ENCODE peak calls at places on chromosomes 11 and 22, in five cellular contexts. N is neural progenitor cell, I is PC-3, M is hepatocyte, Q is GM23338. V is an unnamed sample. For H3K4me1, the result is how much of the 10 kb centered on the place peaks cover.

GRCh38 chr11:9274499-9275228 is 9.5 kb upstream of the DENND5A start:
- DNase-seq in N (no peak), I (no peak), M (no peak), Q (no peak), V (no peak)

GRCh38 chr11:27874998-27875397 is 174.7 kb upstream of the BDNF start:
- DNase-seq in N (no peak), I (no peak), M (no peak), Q (no peak), V (no peak)

GRCh38 chr11:18853086-18853720 is 61.6 kb upstream of the PTPN5 start:
- DNase-seq in N (peak), I (peak), M (peak), Q (peak), V (peak)

GRCh38 chr11:100778386-100778785 is 91.3 kb downstream of the ARHGAP42 start:
- DNase-seq in N (no peak), I (peak), M (no peak), Q (no peak), V (no peak)

GRCh38 chr11:130050272-130050671 is 19.4 kb upstream of the APLP2 start:
- DNase-seq in N (peak), I (no peak), M (no peak), Q (no peak), V (no peak)

GRCh38 chr11:75461136-75461535 is 28.1 kb upstream of the KLHL35 start:
- DNase-seq in N (no peak), I (no peak), M (no peak), Q (no peak), V (no peak)

GRCh38 chr11:86292912-86293606 is 9.0 kb upstream of the HIKESHI start:
- DNase-seq in N (no peak), I (no peak), M (no peak), Q (no peak), V (no peak)

GRCh38 chr22:38788417-38788816 is 5.5 kb downstream of the DNAL4 start:
- DNase-seq in N (no peak), I (peak), M (peak), Q (no peak), V (no peak)

GRCh38 chr22:31089101-31090100 is 8.3 kb downstream of the SMTN start:
- DNase-seq in N (peak), I (no peak), M (peak), Q (peak), V (peak)

GRCh38 chr22:40611606-40612005 is 24.9 kb downstream of the MRTFA start:
- DNase-seq in N (no peak), I (no peak), M (no peak), Q (no peak), V (no peak)

GRCh38 chr22:42068351-42068730 is 2.3 kb downstream of the NAGA start:
- DNase-seq in N (no peak), I (no peak), M (no peak), Q (no peak), V (no peak)

GRCh38 chr11:78347956-78348355 is 69.7 kb downstream of the GAB2 start:
- DNase-seq in N (no peak), I (no peak), M (no peak), Q (no peak), V (no peak)

GRCh38 chr11:131033151-131033651 is 116.9 kb upstream of the SNX19 start:
- DNase-seq in N (no peak), I (peak), M (peak), Q (peak), V (no peak)

GRCh38 chr11:93113824-93114223 is 84.0 kb downstream of the SLC36A4 start:
- DNase-seq in N (peak), I (no peak), M (no peak), Q (peak), V (no peak)

GRCh38 chr22:25853501-25853900 is 111.5 kb downstream of the MYO18B start:
- DNase-seq in N (no peak), I (no peak), M (no peak), Q (no peak), V (no peak)

GRCh38 chr22:21624120-21624879 is 5.5 kb downstream of the YDJC start:
- DNase-seq in N (peak), I (peak), M (peak), Q (peak), V (peak)

GRCh38 chr11:119155733-119156492 is 7.1 kb downstream of the ABCG4 start:
- DNase-seq in N (peak), I (peak), M (no peak), Q (peak), V (peak)

GRCh38 chr22:23904855-23905254 is 10.7 kb downstream of the MIF start:
- DNase-seq in N (no peak), I (no peak), M (no peak), Q (no peak), V (peak)

GRCh38 chr22:19419086-19419463 is 12.5 kb downstream of the HIRA start:
- DNase-seq in N (no peak), I (no peak), M (no peak), Q (no peak), V (peak)

DNA sequence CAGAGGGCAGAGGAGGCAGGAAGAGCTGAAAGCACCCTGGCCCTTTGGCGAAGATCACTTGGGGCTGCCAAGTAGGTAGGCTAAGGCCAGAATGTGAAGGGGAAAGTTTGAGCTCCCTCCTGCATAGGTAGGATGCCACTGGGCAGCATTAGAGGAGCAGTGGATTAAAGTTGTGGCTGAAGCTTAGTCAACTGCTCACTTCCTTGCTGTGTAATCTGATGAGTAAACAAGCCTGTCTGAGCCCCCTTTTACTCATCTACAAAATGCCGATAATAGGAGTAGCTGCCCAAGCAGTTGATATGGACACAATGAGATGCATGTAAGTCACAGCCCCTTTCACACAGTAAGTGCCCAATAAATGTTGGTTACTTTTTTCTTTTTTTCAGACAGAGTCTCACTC is 216.4 kb downstream of the MN1 start:
- DNase-seq in N (peak), I (peak), M (no peak), Q (no peak), V (no peak)
- TF ChIP-seq EZH2phosphoT487 in N (peak), I (no peak), M (no peak), Q (no peak), V (no peak)

DNA sequence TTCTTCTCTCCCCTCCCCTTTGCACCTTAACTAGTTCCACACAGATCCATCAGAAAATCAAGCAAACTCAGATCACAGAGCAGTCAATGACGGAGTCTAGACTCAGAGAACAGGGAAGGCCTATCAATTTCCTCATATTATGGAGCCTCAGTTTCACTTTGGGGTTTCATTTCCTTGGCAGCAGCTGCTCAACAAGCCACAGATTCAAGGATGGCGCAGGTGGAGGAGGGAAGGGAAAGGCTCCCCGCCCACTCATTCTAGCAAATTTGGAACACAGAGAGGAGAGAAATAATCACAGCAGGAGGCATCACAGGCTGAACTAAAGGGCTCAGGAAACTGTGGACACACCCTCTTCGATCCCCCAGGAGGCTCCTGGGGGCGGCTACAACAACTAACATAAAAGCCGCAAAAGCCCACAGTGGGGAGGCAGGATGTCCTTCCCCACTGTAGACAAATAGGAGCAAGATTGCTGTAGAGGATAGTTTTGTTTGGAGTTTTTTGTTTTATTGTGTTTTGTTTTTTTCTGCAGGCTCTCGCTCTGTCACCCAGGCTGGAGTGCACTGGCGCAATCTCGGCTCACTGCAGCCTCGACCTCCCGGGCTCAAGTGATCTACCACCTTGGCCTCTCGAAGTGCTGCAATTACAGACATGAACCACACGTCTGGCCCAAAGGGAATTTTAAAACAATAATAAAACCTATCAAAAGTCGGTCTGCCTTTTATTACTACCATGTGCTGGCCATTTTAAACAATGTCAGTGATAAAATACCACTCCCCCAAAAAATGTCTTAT is 3.4 kb downstream of the PLAAT3 start:
- DNase-seq in N (peak), I (no peak), M (no peak), Q (peak), V (no peak)
- H3K4me3 ChIP-seq in N (no peak), I (no peak), M (no peak), Q (peak), V (no peak)

GRCh38 chr11:64893194-64894069 is 15.0 kb upstream of the EHD1 start:
- DNase-seq in N (no peak), I (no peak), M (peak), Q (no peak), V (no peak)

GRCh38 chr11:64892411-64892831 is 14.0 kb upstream of the EHD1 start:
- DNase-seq in N (no peak), I (no peak), M (no peak), Q (no peak), V (no peak)

GRCh38 chr11:64892838-64893193 is 14.4 kb upstream of the EHD1 start:
- DNase-seq in N (no peak), I (no peak), M (no peak), Q (no peak), V (no peak)

GRCh38 chr11:64891215-64891848 is 12.9 kb upstream of the EHD1 start:
- DNase-seq in N (no peak), I (no peak), M (peak), Q (no peak), V (no peak)

GRCh38 chr11:64891880-64892279 is 13.5 kb upstream of the EHD1 start:
- DNase-seq in N (no peak), I (no peak), M (no peak), Q (no peak), V (no peak)
- H3K4me1 ChIP-seq in N (under half), I (under half), M (under half), Q (under half), V (under half)

DNA sequence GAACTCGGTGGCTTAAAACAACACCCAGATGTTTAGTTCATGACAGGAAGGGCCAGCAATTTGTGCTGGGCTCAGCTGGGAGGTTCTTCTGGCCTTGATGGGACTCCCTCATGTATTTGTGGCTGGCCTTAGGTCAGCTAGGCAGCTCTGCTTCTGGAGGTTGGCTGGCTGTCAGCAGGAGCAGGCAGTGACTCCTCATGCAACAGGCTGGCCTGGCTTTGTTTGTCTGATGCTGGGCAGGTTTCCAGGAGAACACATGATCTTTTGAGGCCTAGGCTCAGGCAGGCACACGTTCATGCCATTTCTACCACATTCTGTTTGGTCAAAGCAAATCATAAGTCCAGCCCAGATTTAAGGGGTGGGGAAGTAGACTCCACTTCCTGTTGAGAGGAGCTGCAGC is 571.2 kb downstream of the TBC1D22A start:
- DNase-seq in N (no peak), I (peak), M (no peak), Q (no peak), V (no peak)
- TF ChIP-seq EZH2phosphoT487 in N (no peak), I (no peak), M (no peak), Q (no peak), V (no peak)

DNA sequence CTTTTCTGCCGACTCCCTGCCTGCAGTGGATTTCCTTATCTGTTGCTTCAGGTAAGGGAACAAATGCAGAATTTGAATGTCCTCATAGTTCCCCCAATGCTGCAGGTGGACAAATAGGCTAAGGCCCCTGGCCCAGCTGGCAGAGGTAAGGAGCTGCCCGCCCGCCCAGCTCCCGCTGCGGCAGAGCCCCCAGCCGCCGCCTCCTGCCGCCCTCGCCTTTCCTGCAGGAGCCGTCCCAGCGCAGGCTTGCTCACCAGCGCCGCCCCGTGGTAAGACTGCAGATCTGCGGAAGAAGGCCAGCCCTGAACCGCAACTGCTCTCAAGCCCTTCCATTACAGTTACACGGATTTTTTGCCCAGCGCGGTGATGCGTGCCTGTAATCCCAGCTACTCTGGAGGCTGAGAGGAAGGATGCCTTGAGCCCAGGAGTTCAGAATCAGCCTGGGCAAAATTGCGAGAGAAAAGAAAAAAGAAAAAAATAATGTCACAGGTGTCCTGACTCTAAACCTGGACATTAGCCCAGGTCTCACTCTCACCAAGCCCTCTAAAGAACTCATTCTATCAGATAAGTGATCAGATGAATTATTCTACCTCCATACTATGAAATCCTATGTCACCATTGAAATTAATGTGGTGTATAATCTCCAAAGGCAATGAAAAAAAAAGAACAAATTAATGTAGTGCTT is 51.2 kb upstream of the EMID1 start:
- DNase-seq in N (peak), I (peak), M (peak), Q (peak), V (peak)
- H3K4me3 ChIP-seq in N (no peak), I (peak), M (no peak), Q (no peak), V (no peak)

GRCh38 chr11:7439921-7440320 is 45.4 kb upstream of the OLFML1 start:
- DNase-seq in N (no peak), I (no peak), M (no peak), Q (no peak), V (no peak)

GRCh38 chr11:7444582-7444981 is 40.7 kb upstream of the OLFML1 start:
- DNase-seq in N (peak), I (no peak), M (no peak), Q (no peak), V (no peak)

GRCh38 chr11:7448126-7448525 is 37.2 kb upstream of the OLFML1 start:
- DNase-seq in N (peak), I (no peak), M (no peak), Q (peak), V (no peak)

GRCh38 chr11:7437706-7438105 is 47.6 kb upstream of the OLFML1 start:
- DNase-seq in N (no peak), I (no peak), M (no peak), Q (no peak), V (no peak)

GRCh38 chr11:7442588-7443215 is 42.6 kb upstream of the OLFML1 start:
- DNase-seq in N (peak), I (peak), M (peak), Q (peak), V (peak)
- H3K4me1 ChIP-seq in N (under half), I (under half), M (under half), Q (under half), V (under half)

GRCh38 chr11:15101072-15101701 is 13.5 kb upstream of the INSC start:
- DNase-seq in N (peak), I (peak), M (peak), Q (peak), V (peak)
- TF ChIP-seq EZH2phosphoT487 in N (no peak), I (no peak), M (no peak), Q (no peak), V (no peak)

DNA sequence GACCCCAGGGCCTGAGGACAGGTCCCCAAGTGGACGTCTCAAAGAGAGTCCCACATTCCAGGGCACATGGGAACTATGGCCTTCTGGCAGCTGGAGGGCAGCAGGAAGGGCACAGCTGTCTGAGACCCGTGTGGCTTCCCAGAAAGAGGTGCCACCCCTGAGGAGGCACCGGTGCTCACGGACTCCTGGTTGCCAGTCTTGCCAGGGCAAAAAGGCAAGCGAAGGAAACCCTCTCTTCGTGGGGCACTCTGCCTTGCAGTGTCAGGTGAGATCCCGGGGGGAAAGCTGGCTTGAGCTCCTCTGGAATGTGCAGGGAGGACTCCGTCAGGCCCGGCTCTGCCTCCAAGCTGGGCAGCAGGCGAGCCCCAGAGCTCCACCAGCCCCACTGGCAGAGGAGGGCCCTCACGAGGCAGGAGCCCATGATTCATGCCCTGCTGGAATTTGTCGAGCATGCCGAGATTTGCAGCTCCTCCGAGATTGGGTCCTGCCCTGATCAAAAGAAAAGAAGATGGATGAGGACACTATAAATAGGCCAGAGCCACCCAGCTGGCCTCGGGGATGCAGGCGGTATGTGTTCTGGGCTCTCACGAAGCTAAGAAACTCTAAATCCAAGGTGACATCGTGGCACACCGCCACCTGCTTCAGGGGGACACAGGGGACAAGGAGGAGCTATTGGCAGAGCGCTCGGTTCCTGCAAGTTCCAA is 9.9 kb upstream of the CELSR1 start:
- DNase-seq in N (peak), I (no peak), M (peak), Q (no peak), V (no peak)
- H3K4me3 ChIP-seq in N (no peak), I (no peak), M (no peak), Q (no peak), V (no peak)

GRCh38 chr22:46092011-46092410 is 58.3 kb upstream of the PPARA start:
- DNase-seq in N (no peak), I (no peak), M (no peak), Q (no peak), V (no peak)

GRCh38 chr22:46091277-46091977 is 58.9 kb upstream of the PPARA start:
- DNase-seq in N (no peak), I (no peak), M (no peak), Q (no peak), V (no peak)

GRCh38 chr22:46090051-46090591 is 60.2 kb upstream of the PPARA start:
- DNase-seq in N (no peak), I (no peak), M (no peak), Q (no peak), V (no peak)

GRCh38 chr22:46089426-46090041 is 60.8 kb upstream of the PPARA start:
- DNase-seq in N (no peak), I (no peak), M (no peak), Q (no peak), V (no peak)

GRCh38 chr22:46090631-46091201 is 59.6 kb upstream of the PPARA start:
- DNase-seq in N (no peak), I (peak), M (no peak), Q (no peak), V (no peak)
- H3K4me1 ChIP-seq in N (under half), I (under half), M (under half), Q (under half), V (under half)

DNA sequence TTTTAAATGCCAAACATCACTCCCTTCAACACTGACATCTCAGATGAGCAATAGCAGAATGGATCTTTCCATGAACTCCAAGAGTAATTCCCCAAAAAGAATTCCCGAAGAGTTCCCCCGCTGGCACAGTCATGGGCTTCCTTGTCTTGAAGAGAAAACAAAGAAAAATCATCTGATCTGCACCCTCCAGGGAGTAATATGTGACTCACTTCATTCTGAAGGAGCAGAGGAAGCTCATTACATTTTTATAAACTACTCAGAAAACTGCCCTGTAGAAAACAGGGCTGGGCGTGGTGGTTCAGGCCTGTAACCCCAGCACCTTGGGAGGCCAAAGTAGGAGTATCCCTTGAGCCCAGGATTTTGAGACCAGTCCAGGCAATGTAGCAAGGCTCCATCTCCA is 35.7 kb downstream of the CELSR1 start:
- DNase-seq in N (no peak), I (peak), M (no peak), Q (no peak), V (no peak)
- TF ChIP-seq EZH2phosphoT487 in N (no peak), I (no peak), M (no peak), Q (no peak), V (no peak)

V was measured in OCI-LY7.